ENCODE peak calls at places on chromosomes 5 and 9, in seven cellular contexts. E is T-helper 17 cell, T is NCI-H446 treated with DMSO at 0.1 percent for 48 hours, O is AG04450, A is SJSA1, P is GM04504, Y is HT-29. C is an unnamed sample.

GRCh38 chr5:122126711-122127385 is 2.5 kb upstream of the ZNF474 start:
- DNase-seq in E (no peak), T (peak; percentile 20), O (peak; percentile 36), A (no peak), P (peak; percentile 24), Y (no peak), C (no peak)

GRCh38 chr5:155983954-155984353 is 343.0 kb upstream of the SGCD start:
- DNase-seq in E (no peak), T (no peak), O (peak; percentile 51), A (no peak), P (no peak), Y (no peak), C (no peak)

GRCh38 chr9:83322438-83322837 is 215.8 kb downstream of the FRMD3 start:
- DNase-seq in E (no peak), T (no peak), O (no peak), A (no peak), P (peak; percentile 50), Y (no peak), C (no peak)

GRCh38 chr5:140342287-140342686 is 4.1 kb downstream of the HBEGF start:
- DNase-seq in E (no peak), T (no peak), O (no peak), A (no peak), P (no peak), Y (no peak), C (no peak)

GRCh38 chr9:109815366-109815947 is 35.5 kb downstream of the PALM2AKAP2 start:
- DNase-seq in E (no peak), T (no peak), O (no peak), A (no peak), P (no peak), Y (no peak), C (no peak)

GRCh38 chr5:62569466-62569865 is 9.2 kb upstream of the LRRC70 start:
- DNase-seq in E (no peak), T (no peak), O (no peak), A (no peak), P (no peak), Y (no peak), C (no peak)

GRCh38 chr5:58886315-58887207 is 303.7 kb downstream of the RAB3C start:
- DNase-seq in E (peak; percentile 41), T (peak; percentile 24), O (peak; percentile 37), A (peak; percentile 47), P (peak; percentile 8), Y (peak; percentile 66), C (no peak)

GRCh38 chr5:171957591-171958251 is 48.7 kb downstream of the FBXW11 start:
- DNase-seq in E (no peak), T (no peak), O (no peak), A (no peak), P (no peak), Y (no peak), C (no peak)

GRCh38 chr5:95808686-95809413 is 13.7 kb downstream of the GLRX start:
- DNase-seq in E (peak; percentile 72), T (no peak), O (no peak), A (no peak), P (peak; percentile 46), Y (no peak), C (no peak)

GRCh38 chr5:10307206-10308148 is at the start of gene CMBL:
- DNase-seq in E (no peak), T (peak; percentile 66), O (no peak), A (peak; percentile 55), P (no peak), Y (peak; percentile 75), C (no peak)

GRCh38 chr5:158456756-158457155 is 597.8 kb upstream of the CLINT1 start:
- DNase-seq in E (no peak), T (no peak), O (peak; percentile 66), A (peak; percentile 88), P (peak; percentile 79), Y (no peak), C (peak; percentile 30)

GRCh38 chr5:93130623-93131022 is 450.4 kb downstream of the NR2F1-AS1 start:
- DNase-seq in E (no peak), T (no peak), O (no peak), A (no peak), P (no peak), Y (no peak), C (no peak)

GRCh38 chr9:127637322-127637847 is 25.3 kb downstream of the STXBP1 start:
- DNase-seq in E (no peak), T (no peak), O (peak; percentile 56), A (no peak), P (peak; percentile 71), Y (peak; percentile 57), C (no peak)

GRCh38 chr5:132766020-132766805 is 10.8 kb downstream of the SEPTIN8 start:
- DNase-seq in E (no peak), T (no peak), O (no peak), A (no peak), P (no peak), Y (no peak), C (no peak)

GRCh38 chr5:168851902-168852321 is 272.7 kb upstream of the PANK3 start:
- DNase-seq in E (no peak), T (no peak), O (no peak), A (peak; percentile 88), P (peak; percentile 69), Y (peak; percentile 52), C (no peak)

GRCh38 chr9:129140397-129141065 is 29.3 kb downstream of the PTPA start:
- DNase-seq in E (no peak), T (no peak), O (no peak), A (no peak), P (no peak), Y (peak; percentile 65), C (no peak)